ENCODE peak calls at places on chromosomes 2 and 18, in six cellular contexts. N is fibroblast of mammary gland; J is NCI-H1694; I is LNCaP clone FGC; P is CD4-positive, alpha-beta T cell; X is dermis blood vessel endothelial cell. K is an unnamed sample.

GRCh38 chr2:78145997-78146722 is 624.0 kb upstream of the LRRTM4 start:
- DNase-seq in I (no peak), J (no peak), X (no peak), P (no peak), N (no peak), K (no peak)

GRCh38 chr2:201118957-201119848 is 3.2 kb downstream of the CFLAR start:
- DNase-seq in X (peak), J (peak), P (no peak), N (peak), I (no peak), K (peak)

GRCh38 chr18:51603111-51603510 is 405.6 kb upstream of the MEX3C start:
- DNase-seq in J (no peak), N (no peak), P (no peak), X (no peak), I (no peak), K (no peak)

GRCh38 chr18:47881042-47881441 is 49.4 kb downstream of the SMAD2 start:
- DNase-seq in I (no peak), J (no peak), X (no peak), P (no peak), N (no peak), K (no peak)

GRCh38 chr2:111972955-111973565 is 74.7 kb downstream of the MERTK start:
- DNase-seq in J (no peak), N (no peak), P (no peak), X (peak), I (no peak), K (no peak)

GRCh38 chr2:96873651-96874096 is 3.8 kb upstream of the SEMA4C start:
- DNase-seq in J (no peak), X (peak), P (no peak), I (no peak), N (no peak), K (no peak)

GRCh38 chr2:25714740-25715139 is 41.4 kb upstream of the DTNB start:
- DNase-seq in I (no peak), X (peak), P (no peak), J (no peak), N (no peak), K (peak)

GRCh38 chr2:168738057-168738456 is 64.4 kb upstream of the NOSTRIN start:
- DNase-seq in X (peak), P (no peak), N (no peak), J (peak), I (no peak), K (no peak)

GRCh38 chr2:26541401-26542193 is 63.7 kb upstream of the OTOF start:
- DNase-seq in I (no peak), N (no peak), X (no peak), P (no peak), J (no peak), K (no peak)

GRCh38 chr2:198232281-198232680 is 427.9 kb downstream of the PLCL1 start:
- DNase-seq in P (no peak), J (no peak), I (no peak), X (no peak), N (no peak), K (no peak)

GRCh38 chr2:120880381-120880780 is 144.7 kb downstream of the GLI2 start:
- DNase-seq in N (no peak), I (no peak), P (no peak), J (no peak), X (no peak), K (no peak)

GRCh38 chr2:28300489-28300888 is 92.2 kb upstream of the FOSL2 start:
- DNase-seq in N (no peak), J (no peak), P (no peak), X (no peak), I (no peak), K (no peak)

GRCh38 chr18:80192653-80193385 is 54.5 kb downstream of the PARD6G start:
- DNase-seq in I (no peak), N (no peak), P (no peak), X (no peak), J (no peak), K (no peak)

GRCh38 chr2:190571666-190572065 is 37.1 kb upstream of the NEMP2 start:
- DNase-seq in J (no peak), I (no peak), P (no peak), X (peak), N (no peak), K (no peak)

GRCh38 chr2:72916743-72917137 is 579 bp upstream of the EMX1 start:
- DNase-seq in N (no peak), J (no peak), P (no peak), I (no peak), X (no peak), K (no peak)

GRCh38 chr2:233404227-233404626 is 49.9 kb downstream of the DGKD start:
- DNase-seq in I (no peak), N (peak), J (peak), X (peak), P (peak), K (peak)

GRCh38 chr18:72742002-72742401 is 125.8 kb downstream of the NETO1 start:
- DNase-seq in P (no peak), N (no peak), I (no peak), X (no peak), J (no peak), K (no peak)

GRCh38 chr2:171319164-171319810 is 114.5 kb downstream of the METTL8 start:
- DNase-seq in I (no peak), J (no peak), X (peak), P (peak), N (peak), K (no peak)

GRCh38 chr18:45208164-45208563 is 407.1 kb upstream of the SLC14A2 start:
- DNase-seq in I (no peak), X (no peak), J (no peak), N (no peak), P (no peak), K (no peak)

GRCh38 chr2:230326453-230327417 is at the start of gene SP140L:
- DNase-seq in I (no peak), X (peak), J (no peak), P (peak), N (peak), K (no peak)

GRCh38 chr18:58593930-58594329 is 35.0 kb downstream of the ALPK2 start:
- DNase-seq in X (peak), N (peak), J (no peak), I (no peak), P (no peak), K (no peak)

GRCh38 chr2:240147382-240147781 is 6.9 kb upstream of the OTOS start:
- DNase-seq in I (no peak), P (no peak), J (no peak), X (no peak), N (no peak), K (no peak)